ENCODE peak calls at places on chromosomes 12 and 14, in six cellular contexts. R is endodermal cell; P is CD4-positive, alpha-beta memory T cell; D is fibroblast of lung; C is suprapubic skin; V is body of pancreas. M is an unnamed sample.
A peak's percentile ranks its signal among the peaks of the same experiment; 100 is the strongest.

GRCh38 chr14:22557846-22558220 is 31.2 kb downstream of the DAD1 start:
- DNase-seq in R (no peak), P (no peak), D (no peak), C (no peak), V (no peak), M (no peak)

GRCh38 chr14:28323951-28324741 is 442.4 kb upstream of the FOXG1 start:
- DNase-seq in R (no peak), P (no peak), D (peak; percentile 32), C (no peak), V (no peak), M (no peak)

GRCh38 chr14:101126376-101127130 is 223.0 kb upstream of the RTL1 start:
- DNase-seq in R (no peak), P (no peak), D (no peak), C (no peak), V (no peak), M (no peak)

GRCh38 chr12:5628501-5628900 is 196.6 kb downstream of the NTF3 start:
- DNase-seq in R (no peak), P (no peak), D (no peak), C (no peak), V (no peak), M (no peak)

GRCh38 chr12:212799-213526 is 994 bp downstream of the SLC6A12 start:
- DNase-seq in R (no peak), P (no peak), D (no peak), C (no peak), V (peak; percentile 90), M (no peak)

GRCh38 chr14:87888136-87888999 is 104.6 kb downstream of the GALC start:
- DNase-seq in R (peak; percentile 92), P (no peak), D (no peak), C (no peak), V (peak; percentile 10), M (no peak)

GRCh38 chr12:56806303-56806702 is 43.2 kb downstream of the HSD17B6 start:
- DNase-seq in R (no peak), P (no peak), D (no peak), C (no peak), V (no peak), M (no peak)

GRCh38 chr14:64060648-64061096 is 207.9 kb downstream of the SYNE2 start:
- DNase-seq in R (peak; percentile 93), P (no peak), D (no peak), C (no peak), V (peak; percentile 30), M (no peak)

GRCh38 chr12:110577717-110578521 is 5.2 kb downstream of the PPTC7 start:
- DNase-seq in R (peak; percentile 26), P (no peak), D (peak; percentile 93), C (no peak), V (no peak), M (no peak)

GRCh38 chr14:84622357-84622756 is 907.6 kb upstream of the FLRT2 start:
- DNase-seq in R (no peak), P (no peak), D (peak; percentile 10), C (no peak), V (no peak), M (no peak)

GRCh38 chr14:81193924-81194633 is 26.7 kb downstream of the GTF2A1 start:
- DNase-seq in R (no peak), P (no peak), D (no peak), C (no peak), V (no peak), M (no peak)

GRCh38 chr14:76918176-76918750 is 92.1 kb downstream of the LRRC74A start:
- DNase-seq in R (peak; percentile 78), P (no peak), D (peak; percentile 96), C (peak; percentile 87), V (peak; percentile 43), M (no peak)

GRCh38 chr12:58028294-58028693 is 86.9 kb downstream of the ATP23 start:
- DNase-seq in R (no peak), P (no peak), D (no peak), C (no peak), V (no peak), M (no peak)

GRCh38 chr14:67934087-67934486 is 114.5 kb downstream of the RAD51B start:
- DNase-seq in R (peak; percentile 75), P (peak; percentile 46), D (peak; percentile 83), C (no peak), V (peak; percentile 34), M (no peak)

GRCh38 chr14:68762944-68763831 is 29.7 kb downstream of the ZFP36L1 start:
- DNase-seq in R (peak; percentile 93), P (no peak), D (peak; percentile 75), C (peak; percentile 68), V (peak; percentile 93), M (no peak)

GRCh38 chr12:27965411-27965810 is 7.1 kb downstream of the PTHLH start:
- DNase-seq in R (no peak), P (no peak), D (peak; percentile 89), C (no peak), V (no peak), M (no peak)

GRCh38 chr12:52082026-52082667 is 2.6 kb downstream of the SMIM41 start:
- DNase-seq in R (peak; percentile 75), P (no peak), D (peak; percentile 63), C (no peak), V (no peak), M (no peak)

GRCh38 chr12:124778411-124778810 is 85.3 kb downstream of the SCARB1 start:
- DNase-seq in R (no peak), P (no peak), D (no peak), C (no peak), V (no peak), M (no peak)

GRCh38 chr12:64221656-64222010 is 463 bp downstream of the KICS2 start:
- DNase-seq in R (peak; percentile 98), P (no peak), D (peak; percentile 74), C (peak; percentile 93), V (peak; percentile 93), M (peak; percentile 43)

GRCh38 chr12:19287302-19287701 is 152.0 kb upstream of the AEBP2 start:
- DNase-seq in R (no peak), P (no peak), D (no peak), C (no peak), V (no peak), M (no peak)

GRCh38 chr12:47038270-47038748 is 41.1 kb upstream of the PCED1B start:
- DNase-seq in R (no peak), P (no peak), D (peak; percentile 70), C (no peak), V (no peak), M (no peak)

GRCh38 chr12:22812531-22812930 is 187.6 kb downstream of the ETNK1 start:
- DNase-seq in R (no peak), P (no peak), D (no peak), C (no peak), V (no peak), M (no peak)

GRCh38 chr12:42039146-42039545 is 105.5 kb downstream of the GXYLT1 start:
- DNase-seq in R (no peak), P (no peak), D (peak; percentile 94), C (no peak), V (no peak), M (no peak)

GRCh38 chr12:52041695-52042123 is 9.5 kb upstream of the NR4A1 start:
- DNase-seq in R (peak; percentile 85), P (no peak), D (no peak), C (no peak), V (peak; percentile 58), M (no peak)

GRCh38 chr14:25090716-25091454 is 40.9 kb upstream of the STXBP6 start:
- DNase-seq in R (peak; percentile 57), P (no peak), D (peak; percentile 86), C (no peak), V (peak; percentile 84), M (no peak)

GRCh38 chr12:6927379-6927991 is at the start of gene ATN1:
- DNase-seq in R (peak; percentile 95), P (peak; percentile 43), D (peak; percentile 81), C (peak; percentile 89), V (peak; percentile 74), M (peak; percentile 25)

GRCh38 chr12:98985156-98985555 is 340.1 kb downstream of the APAF1 start:
- DNase-seq in R (no peak), P (no peak), D (no peak), C (no peak), V (no peak), M (no peak)

GRCh38 chr14:95979339-95980042 is 59.7 kb upstream of the C14orf132 start:
- DNase-seq in R (peak; percentile 76), P (no peak), D (peak; percentile 4), C (no peak), V (peak; percentile 8), M (no peak)

GRCh38 chr14:72928872-72929271 is 2.6 kb downstream of the DCAF4 start:
- DNase-seq in R (peak; percentile 45), P (no peak), D (no peak), C (no peak), V (no peak), M (no peak)

GRCh38 chr14:89543420-89543790 is 126.4 kb upstream of the FOXN3 start:
- DNase-seq in R (no peak), P (no peak), D (peak; percentile 57), C (no peak), V (peak; percentile 76), M (no peak)

DNA sequence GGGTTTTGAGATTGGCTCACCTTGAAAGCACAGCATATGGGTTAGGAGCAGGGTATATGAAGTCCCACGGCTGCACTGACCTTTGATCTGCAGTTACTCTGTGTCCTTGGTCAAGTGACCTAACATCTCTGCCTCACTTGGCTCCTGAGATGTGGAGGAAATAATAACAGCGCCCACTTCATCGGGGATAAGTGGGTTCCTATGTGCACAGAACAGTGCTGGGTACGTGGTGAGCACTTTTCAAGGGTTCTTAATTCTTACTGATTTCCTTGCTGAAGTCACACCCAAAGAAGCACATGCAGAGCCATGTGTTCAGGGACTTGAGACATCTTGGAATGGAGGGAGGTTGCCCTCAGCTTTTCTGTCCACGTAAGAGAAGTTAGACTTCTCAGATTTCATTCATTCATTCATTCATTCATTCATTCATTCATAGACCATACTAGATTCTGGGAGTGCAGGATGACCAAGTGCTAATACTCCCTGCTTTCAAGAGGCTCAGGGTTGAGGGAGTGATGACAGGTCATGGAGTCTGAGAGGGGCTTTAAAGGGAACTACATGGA is 39.4 kb downstream of the ADGRD1 start:
- DNase-seq in R (no peak), P (no peak), D (no peak), C (no peak), V (no peak), M (no peak)
- H3K9me3 ChIP-seq in R (no peaks in the 10 kb centered on the region), P (no peaks in the 10 kb centered on the region), D (no peaks in the 10 kb centered on the region), C (no peaks in the 10 kb centered on the region), V (no peaks in the 10 kb centered on the region), M (no peaks in the 10 kb centered on the region)

GRCh38 chr14:39957987-39958386 is 525.8 kb upstream of the FBXO33 start:
- DNase-seq in R (no peak), P (no peak), D (no peak), C (no peak), V (no peak), M (no peak)
- H3K9me3 ChIP-seq in R (peaks cover 4% of the 10 kb centered on the region), P (peaks cover 3% of the 10 kb centered on the region), D (no peaks in the 10 kb centered on the region), C (peaks cover 13% of the 10 kb centered on the region), V (no peaks in the 10 kb centered on the region), M (peaks cover 2% of the 10 kb centered on the region)

GRCh38 chr14:42368234-42368633 is 761.6 kb downstream of the LRFN5 start:
- DNase-seq in R (no peak), P (no peak), D (no peak), C (no peak), V (no peak), M (no peak)
- H3K9me3 ChIP-seq in R (no peaks in the 10 kb centered on the region), P (no peaks in the 10 kb centered on the region), D (no peaks in the 10 kb centered on the region), C (no peaks in the 10 kb centered on the region), V (no peaks in the 10 kb centered on the region), M (no peaks in the 10 kb centered on the region)

DNA sequence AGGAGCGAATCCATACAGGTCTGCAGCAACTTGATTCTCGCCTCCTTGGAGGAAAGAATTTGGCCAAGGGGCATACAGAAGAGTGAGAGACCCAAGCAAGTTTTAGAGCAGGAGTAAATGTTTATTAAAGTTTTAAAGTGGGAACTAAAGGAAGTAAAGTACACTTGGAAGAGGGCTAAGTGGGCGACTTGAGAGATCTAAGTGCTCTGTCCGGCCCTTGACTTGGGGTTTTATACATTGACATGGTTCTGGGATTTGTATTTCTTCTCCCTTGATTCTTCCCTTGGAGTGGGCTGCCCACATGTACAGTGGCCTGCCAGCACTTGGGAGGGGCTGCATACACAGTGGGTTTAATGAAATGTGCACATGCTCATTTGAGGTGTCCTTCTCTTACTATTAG is 421.2 kb downstream of the TMEM121 start:
- DNase-seq in R (no peak), P (no peak), D (no peak), C (no peak), V (no peak), M (no peak)
- H3K9me3 ChIP-seq in R (peaks cover 26% of the 10 kb centered on the region), P (no peaks in the 10 kb centered on the region), D (no peaks in the 10 kb centered on the region), C (no peaks in the 10 kb centered on the region), V (no peaks in the 10 kb centered on the region), M (no peaks in the 10 kb centered on the region)